ENCODE peak calls at places on chromosomes 3 and 15, in five cellular contexts. K, A, P, O and E are unnamed samples.
A peak's percentile ranks its signal among the peaks of the same experiment; 100 is the strongest.

GRCh38 chr3:136932518-136932917 is 25.3 kb upstream of the IL20RB start:
- DNase-seq in A (no peak), K (no peak), O (no peak), P (no peak), E (no peak)

GRCh38 chr3:146339262-146339808 is 88.4 kb upstream of the PLSCR4 start:
- DNase-seq in P (no peak), K (no peak), A (no peak), O (no peak), E (no peak)

GRCh38 chr3:42101048-42101447 is 9.9 kb downstream of the TRAK1 start:
- DNase-seq in O (no peak), P (no peak), A (no peak), K (peak; percentile 75), E (no peak)

GRCh38 chr15:88542342-88542733 is 4.1 kb downstream of the DET1 start:
- DNase-seq in K (no peak), O (no peak), A (no peak), P (no peak), E (no peak)

GRCh38 chr3:169215953-169216352 is 447.6 kb downstream of the MECOM start:
- DNase-seq in A (no peak), O (no peak), K (no peak), P (no peak), E (no peak)

GRCh38 chr3:121822973-121823372 is 11.9 kb downstream of the IQCB1 start:
- DNase-seq in A (no peak), O (no peak), P (no peak), K (no peak), E (no peak)

GRCh38 chr15:94306700-94307650 is 75.6 kb downstream of the MCTP2 start:
- DNase-seq in P (peak; percentile 38), A (no peak), K (peak; percentile 85), O (no peak), E (peak; percentile 55)

GRCh38 chr3:49081429-49081828 is 12.4 kb downstream of the QRICH1 start:
- DNase-seq in A (no peak), P (no peak), O (no peak), K (no peak), E (no peak)

GRCh38 chr3:96813820-96814580 is 394 bp upstream of the EPHA6 start:
- DNase-seq in A (peak; percentile 71), P (peak; percentile 32), K (peak; percentile 60), O (no peak), E (no peak)

GRCh38 chr3:195186041-195186709 is 84.8 kb downstream of the XXYLT1 start:
- DNase-seq in K (no peak), A (no peak), P (no peak), O (no peak), E (no peak)

GRCh38 chr15:27059610-27060202 is 88.7 kb downstream of the GABRG3 start:
- DNase-seq in K (peak; percentile 30), P (peak; percentile 51), A (peak; percentile 73), O (peak; percentile 18), E (no peak)

GRCh38 chr3:59374812-59375211 is 325.0 kb upstream of the CFAP20DC start:
- DNase-seq in A (no peak), P (no peak), K (no peak), O (no peak), E (peak; percentile 89)

GRCh38 chr3:37475435-37475834 is 301.1 kb upstream of the LRRFIP2 start:
- DNase-seq in K (no peak), P (no peak), A (no peak), O (no peak), E (no peak)

GRCh38 chr15:48477795-48478360 is 146.6 kb downstream of the DUT start:
- DNase-seq in P (no peak), K (no peak), A (no peak), O (no peak), E (no peak)

GRCh38 chr3:57026918-57027317 is 33.5 kb upstream of the SPATA12 start:
- DNase-seq in K (no peak), P (no peak), O (no peak), A (no peak), E (no peak)

GRCh38 chr15:46996331-46996730 is 721.0 kb upstream of the SEMA6D start:
- DNase-seq in K (no peak), P (no peak), O (no peak), A (peak; percentile 16), E (no peak)

GRCh38 chr15:94749848-94750617 is 518.7 kb downstream of the MCTP2 start:
- DNase-seq in A (no peak), P (no peak), K (peak; percentile 8), O (no peak), E (no peak)

GRCh38 chr3:94285874-94286273 is 223.0 kb downstream of the NSUN3 start:
- DNase-seq in A (no peak), P (no peak), K (peak; percentile 15), O (no peak), E (no peak)

GRCh38 chr15:51051776-51052175 is 42.9 kb downstream of the TNFAIP8L3 start:
- DNase-seq in P (no peak), O (no peak), K (peak; percentile 16), A (no peak), E (no peak)

GRCh38 chr15:37940886-37941285 is 6.4 kb downstream of the TMCO5A start:
- DNase-seq in O (no peak), P (no peak), A (peak; percentile 36), K (no peak), E (no peak)